ENCODE peak calls at places on chromosomes 5 and 9, in nine cellular contexts. U is osteoblast, J is tibial artery, R is ascending aorta, P is left lung, Z is IMR-90, F is transverse colon, N is AG04450, T is breast epithelium. H is an unnamed sample.

GRCh38 chr5:132466453-132467291 is 23.9 kb downstream of the IRF1 start:
- DNase-seq in U (no peak), J (peak), R (peak), P (peak), Z (peak), F (peak), N (no peak), T (no peak), H (no peak)

GRCh38 chr5:181037365-181037861 is 2.7 kb upstream of the BTNL9 start:
- DNase-seq in U (no peak), J (no peak), R (no peak), P (no peak), Z (no peak), F (no peak), N (no peak), T (no peak), H (no peak)

GRCh38 chr9:87007711-87008360 is 60.5 kb upstream of the GAS1 start:
- DNase-seq in U (no peak), J (no peak), R (no peak), P (no peak), Z (peak), F (no peak), N (no peak), T (no peak), H (peak)

GRCh38 chr5:132053483-132053882 is 7.0 kb upstream of the IL3 start:
- DNase-seq in U (no peak), J (no peak), R (no peak), P (no peak), Z (no peak), F (no peak), N (no peak), T (no peak), H (peak)

GRCh38 chr9:99867536-99867935 is 38.9 kb upstream of the STX17 start:
- DNase-seq in U (no peak), J (no peak), R (no peak), P (no peak), Z (no peak), F (no peak), N (no peak), T (no peak), H (no peak)

GRCh38 chr9:89445135-89445797 is 52.6 kb downstream of the SEMA4D start:
- DNase-seq in U (no peak), J (no peak), R (no peak), P (no peak), Z (no peak), F (no peak), N (no peak), T (no peak), H (no peak)

GRCh38 chr5:178538624-178539344 is 51.4 kb downstream of the COL23A1 start:
- DNase-seq in U (no peak), J (no peak), R (no peak), P (no peak), Z (no peak), F (no peak), N (no peak), T (no peak), H (no peak)

GRCh38 chr5:82470185-82470584 is 192.0 kb upstream of the RPS23 start:
- DNase-seq in U (no peak), J (no peak), R (no peak), P (no peak), Z (no peak), F (no peak), N (no peak), T (no peak), H (no peak)

GRCh38 chr9:17063535-17064135 is 71.2 kb upstream of the CNTLN start:
- DNase-seq in U (peak), J (no peak), R (no peak), P (no peak), Z (peak), F (no peak), N (peak), T (no peak), H (no peak)

GRCh38 chr9:17068671-17069070 is 66.2 kb upstream of the CNTLN start:
- DNase-seq in U (no peak), J (no peak), R (no peak), P (no peak), Z (no peak), F (no peak), N (no peak), T (no peak), H (no peak)

GRCh38 chr9:17060450-17060849 is 74.4 kb upstream of the CNTLN start:
- DNase-seq in U (no peak), J (no peak), R (no peak), P (no peak), Z (no peak), F (no peak), N (no peak), T (no peak), H (no peak)

GRCh38 chr9:17065062-17065461 is 69.8 kb upstream of the CNTLN start:
- DNase-seq in U (no peak), J (no peak), R (no peak), P (no peak), Z (peak), F (no peak), N (no peak), T (no peak), H (no peak)

GRCh38 chr9:17064558-17064957 is 70.3 kb upstream of the CNTLN start:
- DNase-seq in U (no peak), J (no peak), R (no peak), P (no peak), Z (no peak), F (no peak), N (no peak), T (no peak), H (no peak)
- H3K27ac ChIP-seq in U (no peak), J (no peak), R (no peak), P (no peak), Z (no peak), F (no peak), N (no peak), T (no peak), H (no peak)

DNA sequence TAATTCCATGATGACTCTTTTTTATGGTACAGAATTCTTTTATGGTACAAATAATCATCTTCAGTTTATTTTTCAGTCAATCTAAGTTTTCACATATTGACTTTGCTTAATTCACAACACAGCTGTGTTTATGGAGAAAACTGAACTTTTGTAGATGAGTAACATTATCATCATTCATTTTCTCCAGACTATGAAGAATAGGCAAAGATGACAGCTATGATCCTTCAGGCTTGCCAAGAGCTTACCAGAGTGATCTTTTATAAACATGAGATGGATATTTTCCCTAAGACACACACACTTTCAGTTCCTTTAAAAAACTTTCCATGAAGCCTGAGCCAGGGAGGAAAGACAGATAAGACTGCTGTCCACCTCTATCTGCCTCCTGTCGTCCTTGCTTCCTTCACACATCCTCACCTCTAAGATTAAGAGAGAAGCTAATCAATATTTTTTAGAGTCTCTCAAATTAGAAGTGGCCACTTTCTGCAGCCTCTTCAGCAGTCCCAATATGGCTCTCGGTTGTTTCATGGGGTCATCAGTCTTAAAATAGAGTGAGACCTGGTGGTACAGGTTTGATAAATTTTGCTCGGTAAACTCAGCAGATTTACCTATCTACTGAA is 108.1 kb upstream of the SLC27A6 start:
- DNase-seq in U (no peak), J (no peak), R (no peak), P (no peak), Z (no peak), F (no peak), N (no peak), T (no peak), H (no peak)
- H3K4me3 ChIP-seq in U (no peak), J (no peak), R (no peak), P (no peak), Z (no peak), F (no peak), N (no peak), T (no peak), H (no peak)

GRCh38 chr5:127791439-127791838 is 88.2 kb downstream of the CCDC192 start:
- DNase-seq in U (no peak), J (no peak), R (no peak), P (no peak), Z (no peak), F (no peak), N (no peak), T (no peak), H (no peak)

GRCh38 chr5:127793052-127793451 is 89.9 kb downstream of the CCDC192 start:
- DNase-seq in U (no peak), J (no peak), R (no peak), P (no peak), Z (no peak), F (no peak), N (no peak), T (no peak), H (no peak)

GRCh38 chr5:127793879-127794278 is 90.7 kb downstream of the CCDC192 start:
- DNase-seq in U (no peak), J (no peak), R (no peak), P (no peak), Z (no peak), F (no peak), N (no peak), T (no peak), H (no peak)

GRCh38 chr5:127799293-127799905 is 96.2 kb downstream of the CCDC192 start:
- DNase-seq in U (no peak), J (no peak), R (no peak), P (no peak), Z (no peak), F (no peak), N (no peak), T (no peak), H (no peak)

GRCh38 chr5:127796207-127796606 is 93.0 kb downstream of the CCDC192 start:
- DNase-seq in U (no peak), J (no peak), R (no peak), P (no peak), Z (no peak), F (no peak), N (no peak), T (no peak), H (no peak)
- TF ChIP-seq CTCF in U (no peak), J (no peak), R (no peak), P (no peak), Z (no peak), F (no peak), N (no peak), T (no peak), H (no peak)

GRCh38 chr9:133116346-133117231 is 4.5 kb downstream of the RALGDS start:
- DNase-seq in U (peak), J (no peak), R (no peak), P (peak), Z (no peak), F (no peak), N (no peak), T (no peak), H (no peak)

GRCh38 chr9:133114886-133115603 is 6.0 kb downstream of the RALGDS start:
- DNase-seq in U (peak), J (peak), R (no peak), P (peak), Z (no peak), F (no peak), N (no peak), T (no peak), H (peak)

GRCh38 chr9:133114451-133114885 is 6.6 kb downstream of the RALGDS start:
- DNase-seq in U (no peak), J (peak), R (no peak), P (peak), Z (peak), F (no peak), N (no peak), T (peak), H (peak)

GRCh38 chr9:133117271-133118178 is 3.5 kb downstream of the RALGDS start:
- DNase-seq in U (peak), J (peak), R (no peak), P (peak), Z (no peak), F (no peak), N (no peak), T (peak), H (peak)

DNA sequence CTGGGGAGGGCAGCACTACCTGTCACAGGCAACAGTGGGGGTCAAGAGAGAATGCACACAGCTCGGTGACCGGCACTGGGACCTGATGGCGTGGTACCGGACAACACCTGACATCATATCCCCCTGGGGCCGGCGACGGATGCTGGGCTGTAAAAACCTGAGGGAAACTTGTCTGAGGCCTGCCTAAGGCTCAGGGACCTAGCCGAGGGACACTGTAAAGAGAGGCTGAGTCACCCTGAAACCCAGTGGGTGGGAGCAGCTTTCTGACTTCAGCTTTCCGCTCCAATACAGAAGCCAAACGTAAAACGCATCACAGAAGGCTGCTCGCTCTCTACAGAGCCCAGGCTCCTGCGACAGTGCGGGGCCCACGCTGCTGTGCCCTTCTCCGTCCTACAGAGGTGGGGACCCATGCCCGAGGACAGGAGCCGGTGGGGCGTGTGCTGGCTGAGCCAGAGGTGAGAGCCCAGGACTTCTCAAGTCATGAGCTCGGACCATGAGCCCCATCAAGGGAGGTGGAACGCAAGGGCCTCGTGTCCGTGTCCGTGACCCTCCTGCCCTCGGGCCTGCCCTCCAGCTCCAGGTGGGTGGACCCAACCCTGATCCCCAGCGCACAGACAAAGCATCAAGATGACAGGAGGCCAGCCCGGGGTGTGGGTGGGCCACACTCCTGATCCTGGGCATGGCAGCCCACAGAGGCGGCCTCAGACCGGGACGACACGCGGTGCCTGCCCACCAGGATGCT is 5.3 kb downstream of the RALGDS start:
- DNase-seq in U (peak), J (no peak), R (no peak), P (peak), Z (peak), F (no peak), N (no peak), T (no peak), H (peak)
- H3K27ac ChIP-seq in U (peak), J (no peak), R (peak), P (no peak), Z (no peak), F (peak), N (no peak), T (peak), H (peak)

GRCh38 chr5:172729588-172729987 is 41.4 kb downstream of the DUSP1 start:
- DNase-seq in U (peak), J (peak), R (no peak), P (no peak), Z (no peak), F (no peak), N (no peak), T (peak), H (no peak)
- H3K4me3 ChIP-seq in U (no peak), J (no peak), R (no peak), P (no peak), Z (no peak), F (no peak), N (no peak), T (no peak), H (no peak)

GRCh38 chr5:140806834-140807775 is at the start of gene PCDHA4:
- DNase-seq in U (no peak), J (no peak), R (no peak), P (no peak), Z (no peak), F (peak), N (no peak), T (no peak), H (peak)
- TF ChIP-seq CTCF in U (peak), J (peak), R (peak), P (peak), Z (no peak), F (peak), N (peak), T (no peak), H (peak)

GRCh38 chr5:106940986-106941385 is 729.8 kb downstream of the EFNA5 start:
- DNase-seq in U (no peak), J (no peak), R (no peak), P (no peak), Z (no peak), F (no peak), N (no peak), T (no peak), H (no peak)

DNA sequence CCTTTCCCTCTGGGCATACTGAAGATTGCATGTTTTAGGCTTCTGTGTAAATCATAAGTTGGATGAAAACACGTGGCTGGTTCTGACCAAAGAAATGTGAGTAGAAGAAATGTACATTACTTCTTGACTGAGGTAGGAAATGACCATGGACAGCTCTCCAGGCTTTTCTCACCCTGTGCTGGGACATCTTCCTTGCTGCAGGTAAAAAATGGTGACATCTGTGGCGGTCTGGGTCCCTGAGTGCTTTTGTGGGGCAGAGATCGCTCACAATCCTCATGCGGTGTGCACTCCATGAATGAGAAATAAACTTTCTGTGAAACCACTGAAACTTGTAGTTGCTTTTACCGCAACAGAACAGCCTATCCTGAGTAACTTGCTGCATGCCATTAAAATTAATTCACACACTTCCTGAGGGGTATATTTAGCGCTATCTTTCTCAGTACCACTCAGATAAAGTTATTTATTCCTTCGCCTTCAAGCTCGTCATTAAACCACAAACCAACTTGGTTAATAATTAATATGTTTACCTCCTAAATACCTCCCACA is 730.4 kb downstream of the EFNA5 start:
- DNase-seq in U (no peak), J (no peak), R (no peak), P (no peak), Z (no peak), F (no peak), N (no peak), T (no peak), H (no peak)
- H3K27ac ChIP-seq in U (no peak), J (no peak), R (no peak), P (no peak), Z (no peak), F (no peak), N (no peak), T (no peak), H (no peak)

GRCh38 chr9:31030741-31031202 is 1353.7 kb upstream of the ACO1 start:
- DNase-seq in U (peak), J (no peak), R (no peak), P (no peak), Z (no peak), F (no peak), N (no peak), T (no peak), H (no peak)
- H3K4me3 ChIP-seq in U (peak), J (no peak), R (no peak), P (no peak), Z (no peak), F (no peak), N (no peak), T (peak), H (no peak)

GRCh38 chr5:116037236-116037822 is 5.1 kb downstream of the ARL14EPL start:
- DNase-seq in U (no peak), J (no peak), R (no peak), P (no peak), Z (no peak), F (no peak), N (no peak), T (no peak), H (no peak)
- TF ChIP-seq CTCF in U (peak), J (no peak), R (no peak), P (no peak), Z (peak), F (no peak), N (peak), T (no peak), H (peak)

GRCh38 chr9:118577121-118577520 is 792.1 kb downstream of the BRINP1 start:
- DNase-seq in U (no peak), J (no peak), R (no peak), P (no peak), Z (no peak), F (no peak), N (no peak), T (no peak), H (no peak)
- H3K27ac ChIP-seq in U (peak), J (peak), R (peak), P (no peak), Z (no peak), F (no peak), N (no peak), T (no peak), H (no peak)

H was measured in dorsolateral prefrontal cortex.